ENCODE peak calls at places on chromosome 21, in five cellular contexts. M is kidney tubule cell, D is endothelial cell, N is sigmoid colon, H is AG09319. L is an unnamed sample.

GRCh38 chr21:45891388-45892155 is 90.0 kb upstream of the COL6A1 start:
- DNase-seq in M (no peak), D (no peak), N (no peak), H (no peak), L (no peak)

GRCh38 chr21:35988396-35989140 is 71.8 kb downstream of the SETD4 start:
- DNase-seq in M (no peak), D (no peak), N (no peak), H (no peak), L (no peak)

GRCh38 chr21:16587671-16588379 is 858.0 kb downstream of the USP25 start:
- DNase-seq in M (peak; percentile 34), D (no peak), N (peak; percentile 73), H (no peak), L (no peak)

GRCh38 chr21:37072239-37072987 is 458 bp downstream of the PIGP start:
- DNase-seq in M (peak; percentile 26), D (no peak), N (peak; percentile 88), H (peak; percentile 40), L (no peak)

GRCh38 chr21:33849839-33850238 is 65.8 kb downstream of the ATP5PO start:
- DNase-seq in M (peak; percentile 68), D (no peak), N (no peak), H (no peak), L (no peak)

GRCh38 chr21:46413365-46413696 is 45.4 kb upstream of the DIP2A start:
- DNase-seq in M (no peak), D (no peak), N (peak; percentile 19), H (no peak), L (no peak)

GRCh38 chr21:31700040-31700439 is 31.9 kb downstream of the SCAF4 start:
- DNase-seq in M (no peak), D (no peak), N (no peak), H (no peak), L (no peak)

GRCh38 chr21:26883768-26884167 is 38.6 kb upstream of the ADAMTS1 start:
- DNase-seq in M (no peak), D (no peak), N (no peak), H (no peak), L (no peak)

GRCh38 chr21:44510508-44511218 is 29.3 kb downstream of the KRTAP10-1 start:
- DNase-seq in M (peak; percentile 69), D (peak; percentile 86), N (no peak), H (no peak), L (peak; percentile 81)

GRCh38 chr21:41228006-41228370 is 60.0 kb downstream of the BACE2 start:
- DNase-seq in M (peak; percentile 33), D (no peak), N (no peak), H (no peak), L (no peak)

GRCh38 chr21:45528028-45528705 is 14.1 kb downstream of the SLC19A1 start:
- DNase-seq in M (no peak), D (no peak), N (peak; percentile 35), H (no peak), L (no peak)

GRCh38 chr21:45550552-45551210 is 8.4 kb upstream of the SLC19A1 start:
- DNase-seq in M (peak; percentile 20), D (no peak), N (peak; percentile 66), H (no peak), L (no peak)

GRCh38 chr21:18970941-18971340 is 567.4 kb upstream of the TMPRSS15 start:
- DNase-seq in M (no peak), D (no peak), N (no peak), H (no peak), L (no peak)

GRCh38 chr21:34962136-34962535 is 87.0 kb downstream of the RUNX1 start:
- DNase-seq in M (no peak), D (no peak), N (no peak), H (no peak), L (no peak)

GRCh38 chr21:46158666-46159300 is 3.4 kb upstream of the FTCD start:
- DNase-seq in M (no peak), D (no peak), N (peak; percentile 38), H (no peak), L (no peak)

GRCh38 chr21:28982637-28983036 is 10.0 kb downstream of the LTN1 start:
- DNase-seq in M (no peak), D (no peak), N (no peak), H (no peak), L (no peak)

GRCh38 chr21:26840206-26840605 is 5.0 kb downstream of the ADAMTS1 start:
- DNase-seq in M (no peak), D (no peak), N (no peak), H (no peak), L (no peak)

GRCh38 chr21:45504021-45504515 is 38.2 kb downstream of the SLC19A1 start:
- DNase-seq in M (no peak), D (no peak), N (peak; percentile 56), H (no peak), L (no peak)

GRCh38 chr21:22961248-22961647 is 1963.0 kb downstream of the NCAM2 start:
- DNase-seq in M (no peak), D (no peak), N (no peak), H (no peak), L (no peak)

GRCh38 chr21:35016071-35016470 is 33.0 kb downstream of the RUNX1 start:
- DNase-seq in M (no peak), D (no peak), N (no peak), H (no peak), L (no peak)

GRCh38 chr21:26948194-26948593 is 18.7 kb downstream of the ADAMTS5 start:
- DNase-seq in M (no peak), D (no peak), N (no peak), H (no peak), L (no peak)

GRCh38 chr21:24023402-24023801 is 1583.9 kb downstream of the MRPL39 start:
- DNase-seq in M (no peak), D (no peak), N (no peak), H (no peak), L (no peak)

GRCh38 chr21:27646691-27647090 is 679.8 kb upstream of the ADAMTS5 start:
- DNase-seq in M (peak; percentile 10), D (no peak), N (no peak), H (no peak), L (no peak)

GRCh38 chr21:29343517-29343916 is 44.8 kb downstream of the BACH1 start:
- DNase-seq in M (no peak), D (no peak), N (no peak), H (peak; percentile 23), L (no peak)

GRCh38 chr21:43345746-43346409 is 81.1 kb downstream of the SIK1 start:
- DNase-seq in M (peak; percentile 83), D (no peak), N (no peak), H (no peak), L (no peak)

GRCh38 chr21:39720126-39720778 is 24.7 kb upstream of the IGSF5 start:
- DNase-seq in M (peak; percentile 12), D (no peak), N (no peak), H (no peak), L (no peak)

GRCh38 chr21:38440746-38441145 is 57.5 kb downstream of the ERG start:
- DNase-seq in M (peak; percentile 85), D (no peak), N (no peak), H (no peak), L (no peak)

GRCh38 chr21:33688343-33688742 is 46.0 kb downstream of the ITSN1 start:
- DNase-seq in M (no peak), D (no peak), N (no peak), H (no peak), L (no peak)

GRCh38 chr21:33063907-33064622 is 5.9 kb upstream of the OLIG1 start:
- DNase-seq in M (no peak), D (peak; percentile 22), N (no peak), H (no peak), L (no peak)

GRCh38 chr21:32382108-32382601 is 10.7 kb downstream of the URB1 start:
- DNase-seq in M (peak; percentile 79), D (no peak), N (no peak), H (peak; percentile 54), L (no peak)

GRCh38 chr21:44866780-44867179 is 6.7 kb downstream of the PTTG1IP start:
- DNase-seq in M (peak; percentile 46), D (no peak), N (no peak), H (no peak), L (no peak)

GRCh38 chr21:27802816-27803475 is 836.1 kb upstream of the ADAMTS5 start:
- DNase-seq in M (peak; percentile 56), D (peak; percentile 57), N (no peak), H (no peak), L (no peak)

GRCh38 chr21:34671891-34672290 is 3.1 kb downstream of the CLIC6 start:
- DNase-seq in M (no peak), D (no peak), N (no peak), H (no peak), L (no peak)

GRCh38 chr21:42242611-42243010 is 23.7 kb downstream of the ABCG1 start:
- DNase-seq in M (no peak), D (no peak), N (no peak), H (no peak), L (no peak)

GRCh38 chr21:29585462-29585861 is 286.7 kb downstream of the BACH1 start:
- DNase-seq in M (peak; percentile 35), D (no peak), N (no peak), H (no peak), L (no peak)

GRCh38 chr21:46172863-46173528 is 11.3 kb downstream of the SPATC1L start:
- DNase-seq in M (no peak), D (no peak), N (peak; percentile 19), H (no peak), L (no peak)

GRCh38 chr21:31721381-31721780 is 10.5 kb downstream of the SCAF4 start:
- DNase-seq in M (no peak), D (no peak), N (no peak), H (no peak), L (no peak)

GRCh38 chr21:42846221-42846620 is 33.1 kb downstream of the WDR4 start:
- DNase-seq in M (no peak), D (no peak), N (peak; percentile 30), H (no peak), L (no peak)

GRCh38 chr21:36542312-36543101 is 62.6 kb upstream of the CLDN14 start:
- DNase-seq in M (no peak), D (no peak), N (no peak), H (no peak), L (no peak)

L was measured in progenitor cell of endocrine pancreas.